ENCODE peak calls at places on chromosome 1, in six cellular contexts. T is HCT116, P is H1, M is spleen, Q is transverse colon, J is GM23338. G is an unnamed sample. For H3K4me1, the result is how much of the 10 kb centered on the place peaks cover.

GRCh38 chr1:9294910-9295636 is 2.4 kb downstream of the SPSB1 start:
- DNase-seq in T (no peak), P (no peak), M (no peak), Q (peak), J (no peak), G (no peak)

GRCh38 chr1:112735752-112736151 is 20.6 kb upstream of the PPM1J start:
- DNase-seq in T (peak), P (no peak), M (no peak), Q (no peak), J (no peak), G (no peak)

GRCh38 chr1:58710190-58710589 is 10.3 kb upstream of the MYSM1 start:
- DNase-seq in T (no peak), P (no peak), M (no peak), Q (no peak), J (no peak), G (no peak)

GRCh38 chr1:33758698-33759097 is 105.2 kb upstream of the HMGB4 start:
- DNase-seq in T (no peak), P (no peak), M (no peak), Q (no peak), J (no peak), G (peak)

GRCh38 chr1:63590161-63590560 is 3.0 kb upstream of the PGM1 start:
- DNase-seq in T (no peak), P (no peak), M (no peak), Q (no peak), J (no peak), G (no peak)

GRCh38 chr1:19448491-19449439 is 36.6 kb downstream of the CAPZB start:
- DNase-seq in T (no peak), P (no peak), M (peak), Q (peak), J (no peak), G (no peak)

GRCh38 chr1:110155878-110156522 is 5.7 kb downstream of the SLC6A17 start:
- DNase-seq in T (no peak), P (peak), M (no peak), Q (peak), J (peak), G (no peak)

GRCh38 chr1:15525043-15525958 is 1.3 kb upstream of the CASP9 start:
- DNase-seq in T (peak), P (no peak), M (no peak), Q (peak), J (peak), G (peak)

GRCh38 chr1:205805082-205805711 is 7.8 kb downstream of the SLC41A1 start:
- DNase-seq in T (no peak), P (no peak), M (no peak), Q (no peak), J (no peak), G (no peak)

GRCh38 chr1:235093685-235094592 is 34.7 kb downstream of the TOMM20 start:
- DNase-seq in T (no peak), P (peak), M (peak), Q (peak), J (peak), G (no peak)

GRCh38 chr1:113701429-113701828 is 57.9 kb downstream of the PHTF1 start:
- DNase-seq in T (no peak), P (no peak), M (no peak), Q (no peak), J (peak), G (no peak)

GRCh38 chr1:35014486-35014885 is 17.3 kb downstream of the ZMYM6 start:
- DNase-seq in T (no peak), P (no peak), M (no peak), Q (no peak), J (no peak), G (no peak)

GRCh38 chr1:39656416-39656815 is 15.5 kb downstream of the NT5C1A start:
- DNase-seq in T (no peak), P (no peak), M (no peak), Q (no peak), J (no peak), G (no peak)

GRCh38 chr1:18883636-18884418 is 18.5 kb downstream of the ALDH4A1 start:
- DNase-seq in T (peak), P (peak), M (peak), Q (peak), J (peak), G (no peak)

GRCh38 chr1:205434738-205435137 is 12.9 kb upstream of the LEMD1 start:
- DNase-seq in T (no peak), P (no peak), M (no peak), Q (no peak), J (no peak), G (no peak)

GRCh38 chr1:53627031-53627430 is 111.9 kb downstream of the GLIS1 start:
- DNase-seq in T (no peak), P (peak), M (peak), Q (no peak), J (no peak), G (peak)

GRCh38 chr1:2340086-2340917 is 51.1 kb downstream of the MORN1 start:
- DNase-seq in T (no peak), P (no peak), M (no peak), Q (no peak), J (no peak), G (no peak)

GRCh38 chr1:14896381-14897079 is 257.0 kb upstream of the TMEM51 start:
- DNase-seq in T (no peak), P (no peak), M (no peak), Q (no peak), J (no peak), G (no peak)

GRCh38 chr1:118992868-118993711 is 4.9 kb upstream of the TBX15 start:
- DNase-seq in T (no peak), P (peak), M (no peak), Q (no peak), J (peak), G (no peak)

GRCh38 chr1:18139198-18139981 is 31.8 kb downstream of the IGSF21 start:
- DNase-seq in T (no peak), P (no peak), M (peak), Q (no peak), J (peak), G (no peak)

GRCh38 chr1:155227261-155228095 is 19.0 kb downstream of the MTX1 start:
- DNase-seq in T (peak), P (peak), M (peak), Q (peak), J (peak), G (peak)

GRCh38 chr1:206583461-206584264 is 28.6 kb downstream of the EIF2D start:
- DNase-seq in T (peak), P (peak), M (peak), Q (peak), J (peak), G (no peak)

GRCh38 chr1:228405200-228405978 is 1.2 kb downstream of the TRIM11 start:
- DNase-seq in T (no peak), P (no peak), M (peak), Q (no peak), J (no peak), G (no peak)

GRCh38 chr1:6831368-6831767 is 46.1 kb downstream of the CAMTA1 start:
- DNase-seq in T (no peak), P (no peak), M (no peak), Q (no peak), J (no peak), G (no peak)

GRCh38 chr1:119742193-119742592 is 26.5 kb downstream of the HMGCS2 start:
- DNase-seq in T (no peak), P (no peak), M (no peak), Q (no peak), J (no peak), G (no peak)

GRCh38 chr1:50110084-50110615 is 1.4 kb downstream of the ELAVL4 start:
- DNase-seq in T (no peak), P (no peak), M (no peak), Q (no peak), J (no peak), G (no peak)

GRCh38 chr1:244060117-244060516 is 9.0 kb downstream of the ZBTB18 start:
- DNase-seq in T (no peak), P (no peak), M (no peak), Q (no peak), J (no peak), G (no peak)

GRCh38 chr1:54967372-54967771 is 13.1 kb upstream of the TMEM61 start:
- DNase-seq in T (no peak), P (no peak), M (no peak), Q (no peak), J (no peak), G (no peak)

GRCh38 chr1:208044568-208045241 is 133.8 kb upstream of the CD34 start:
- DNase-seq in T (no peak), P (no peak), M (peak), Q (no peak), J (no peak), G (no peak)

GRCh38 chr1:96525657-96526613 is 195.6 kb upstream of the PTBP2 start:
- DNase-seq in T (no peak), P (no peak), M (no peak), Q (no peak), J (no peak), G (no peak)
- H3K4me1 ChIP-seq in T (under half), P (under half), M (under half), Q (under half), J (under half), G (under half)

DNA sequence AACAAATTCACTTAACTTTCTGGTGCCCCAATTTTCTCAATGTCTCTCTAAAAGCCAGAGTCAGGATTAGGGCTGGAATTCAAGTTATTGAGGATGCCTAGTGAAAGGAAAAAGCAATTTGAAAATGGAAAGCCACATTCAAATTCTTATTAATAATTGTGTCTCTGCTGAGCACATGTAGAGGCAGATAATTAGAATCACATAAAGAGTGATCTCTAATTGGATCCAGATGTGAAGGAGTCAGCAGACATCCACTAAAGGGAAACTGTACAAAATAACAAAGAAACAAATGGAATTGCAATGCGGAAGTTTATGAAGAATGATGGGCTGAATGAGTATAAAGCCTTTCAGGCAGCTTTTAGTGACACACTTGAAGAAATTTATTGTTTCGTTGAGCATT is 482.6 kb downstream of the TTLL7 start:
- DNase-seq in T (no peak), P (no peak), M (no peak), Q (no peak), J (no peak), G (no peak)
- TF ChIP-seq POLR2AphosphoS5 in T (no peak), P (no peak), M (no peak), Q (no peak), J (no peak), G (no peak)

GRCh38 chr1:180233191-180234011 is 3.3 kb downstream of the LHX4 start:
- DNase-seq in T (no peak), P (no peak), M (no peak), Q (no peak), J (no peak), G (no peak)
- H3K4me1 ChIP-seq in T (under half), P (under half), M (half or more), Q (half or more), J (half or more), G (half or more)

GRCh38 chr1:85867189-85867588 is 159.0 kb upstream of the ZNHIT6 start:
- DNase-seq in T (no peak), P (no peak), M (no peak), Q (no peak), J (no peak), G (no peak)

GRCh38 chr1:85864727-85865126 is 156.5 kb upstream of the ZNHIT6 start:
- DNase-seq in T (no peak), P (no peak), M (no peak), Q (no peak), J (no peak), G (no peak)

GRCh38 chr1:85862456-85862855 is 154.2 kb upstream of the ZNHIT6 start:
- DNase-seq in T (no peak), P (no peak), M (no peak), Q (no peak), J (no peak), G (no peak)

DNA sequence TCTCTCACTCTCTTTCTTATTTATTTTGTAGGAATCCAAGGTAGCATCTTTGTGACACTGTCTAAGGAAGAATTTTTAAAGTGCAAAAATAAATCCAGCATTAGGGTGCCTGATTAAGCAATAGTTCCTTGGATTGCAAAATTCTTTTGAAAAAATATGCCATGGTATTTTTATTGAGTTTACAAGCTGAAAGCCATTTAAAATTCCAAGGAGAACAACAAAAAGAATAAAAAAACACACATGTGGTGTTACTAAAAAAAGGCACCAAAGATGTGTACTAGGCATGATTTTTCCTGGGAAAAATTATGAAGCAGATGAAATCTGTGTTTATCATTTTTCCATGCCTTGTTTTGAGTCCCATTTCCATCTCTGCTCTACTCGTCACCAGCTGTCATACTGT is 156.9 kb upstream of the ZNHIT6 start:
- DNase-seq in T (no peak), P (no peak), M (no peak), Q (no peak), J (no peak), G (no peak)
- TF ChIP-seq POLR2AphosphoS5 in T (no peak), P (no peak), M (no peak), Q (no peak), J (no peak), G (no peak)

GRCh38 chr1:156477526-156478249 is 22.9 kb downstream of the MEF2D start:
- DNase-seq in T (no peak), P (no peak), M (no peak), Q (no peak), J (no peak), G (no peak)

GRCh38 chr1:156476501-156477298 is 23.9 kb downstream of the MEF2D start:
- DNase-seq in T (no peak), P (no peak), M (no peak), Q (no peak), J (peak), G (no peak)

GRCh38 chr1:156474966-156475365 is 25.6 kb downstream of the MEF2D start:
- DNase-seq in T (no peak), P (no peak), M (peak), Q (no peak), J (no peak), G (no peak)

GRCh38 chr1:156478250-156478627 is 22.3 kb downstream of the MEF2D start:
- DNase-seq in T (no peak), P (no peak), M (no peak), Q (no peak), J (no peak), G (no peak)

GRCh38 chr1:156475568-156476500 is 24.7 kb downstream of the MEF2D start:
- DNase-seq in T (no peak), P (no peak), M (peak), Q (peak), J (no peak), G (no peak)
- H3K4me1 ChIP-seq in T (under half), P (under half), M (under half), Q (under half), J (under half), G (under half)

GRCh38 chr1:45938029-45938428 is 134.6 kb downstream of the MAST2 start:
- DNase-seq in T (no peak), P (no peak), M (no peak), Q (no peak), J (no peak), G (no peak)
- TF ChIP-seq POLR2AphosphoS5 in T (no peak), P (no peak), M (no peak), Q (no peak), J (no peak), G (no peak)

DNA sequence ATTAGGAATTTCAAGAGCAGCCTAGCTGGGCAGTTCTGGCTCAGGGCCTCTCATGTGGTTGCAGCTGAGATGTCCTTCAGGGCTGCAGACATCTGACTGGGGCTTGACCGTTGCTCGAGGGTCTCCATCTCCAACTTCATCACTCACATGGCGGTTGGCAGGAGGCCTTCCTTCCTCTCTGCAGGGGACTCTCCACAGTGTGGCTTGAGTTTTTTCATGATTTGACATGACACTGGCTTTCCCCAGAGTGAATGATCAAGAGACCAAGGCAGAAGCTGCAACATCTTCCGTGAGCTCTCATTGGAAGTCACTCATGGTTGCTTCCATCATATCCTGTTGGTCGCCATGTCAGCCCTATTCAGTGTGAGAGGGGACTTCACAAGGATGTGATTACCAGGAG is 74.6 kb downstream of the RUNX3 start:
- DNase-seq in T (no peak), P (no peak), M (no peak), Q (no peak), J (no peak), G (peak)
- H3K4me1 ChIP-seq in T (under half), P (under half), M (under half), Q (under half), J (under half), G (under half)

GRCh38 chr1:181087400-181087901 is 1.0 kb upstream of the IER5 start:
- DNase-seq in T (no peak), P (no peak), M (no peak), Q (no peak), J (no peak), G (no peak)
- TF ChIP-seq POLR2AphosphoS5 in T (no peak), P (no peak), M (no peak), Q (no peak), J (no peak), G (no peak)

DNA sequence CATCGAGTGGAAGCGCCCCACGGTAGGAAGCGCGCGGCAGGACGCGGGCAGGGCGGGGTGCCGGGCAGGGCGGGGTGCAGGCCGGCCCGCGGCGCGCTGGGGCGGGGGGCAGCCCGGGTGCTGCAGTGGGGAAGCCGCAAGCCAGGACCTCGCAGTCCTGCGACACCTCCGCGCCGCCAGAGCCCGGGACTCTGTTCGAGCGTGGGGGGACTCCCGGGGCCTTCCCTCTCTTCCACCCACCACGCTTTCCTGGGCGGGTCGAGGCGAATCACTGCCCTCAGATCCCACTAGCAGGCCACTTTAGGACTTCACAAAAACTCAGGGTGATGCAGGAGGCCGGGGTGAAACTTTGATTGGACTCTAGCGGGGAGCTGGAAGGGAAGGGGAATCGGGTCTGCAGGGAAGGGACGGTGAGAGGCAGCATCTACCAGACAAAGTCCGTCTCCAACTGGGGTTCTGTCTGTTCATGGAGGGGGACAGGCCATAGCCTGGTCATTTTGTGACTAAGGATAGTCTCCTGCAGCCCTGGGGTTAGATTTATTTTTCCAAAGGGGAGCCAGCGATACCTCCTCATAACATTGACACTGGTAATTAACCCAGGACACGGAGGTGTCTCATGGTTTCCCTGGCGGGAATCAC is 636 bp downstream of the CAPN2 start:
- DNase-seq in T (no peak), P (peak), M (peak), Q (peak), J (no peak), G (no peak)
- H3K4me1 ChIP-seq in T (half or more), P (under half), M (under half), Q (under half), J (under half), G (half or more)

G was measured in vagina.